ENCODE peak calls at places on chromosomes 2 and 18, in four cellular contexts. A, Y, Q and C are unnamed samples.

GRCh38 chr2:239165206-239165831 is 235.5 kb downstream of the HDAC4 start:
- DNase-seq in A (no peak), Y (no peak), Q (no peak), C (peak; percentile 1)

GRCh38 chr2:174918886-174919526 is 86.2 kb downstream of the CHN1 start:
- DNase-seq in Y (no peak), Q (no peak), A (no peak), C (no peak)

GRCh38 chr2:120598416-120598815 is 137.3 kb upstream of the GLI2 start:
- DNase-seq in Q (no peak), Y (no peak), A (no peak), C (no peak)

GRCh38 chr18:32469691-32470131 is 971 bp downstream of the GAREM1 start:
- DNase-seq in Y (no peak), A (no peak), Q (no peak), C (no peak)

GRCh38 chr2:25388491-25388890 is 46.8 kb upstream of the DNMT3A start:
- DNase-seq in Y (no peak), Q (no peak), A (no peak), C (no peak)

GRCh38 chr2:120324926-120325325 is 21.0 kb upstream of the INHBB start:
- DNase-seq in Q (no peak), A (no peak), Y (no peak), C (no peak)

GRCh38 chr18:3836937-3837336 is 387.0 kb downstream of the TGIF1 start:
- DNase-seq in Y (no peak), Q (no peak), A (no peak), C (no peak)

GRCh38 chr2:224278531-224278930 is 123.4 kb downstream of the FAM124B start:
- DNase-seq in Q (no peak), Y (no peak), A (no peak), C (no peak)

GRCh38 chr2:130759906-130760753 is 4.8 kb downstream of the AMER3 start:
- DNase-seq in Q (no peak), Y (no peak), A (no peak), C (no peak)

GRCh38 chr2:47002480-47003381 is 87.1 kb upstream of the MCFD2 start:
- DNase-seq in Q (no peak), A (no peak), Y (no peak), C (no peak)

GRCh38 chr2:86216577-86217555 is 17.6 kb downstream of the MRPL35 start:
- DNase-seq in Y (peak; percentile 44), A (no peak), Q (no peak), C (no peak)

GRCh38 chr2:225737556-225737955 is 338.0 kb downstream of the NYAP2 start:
- DNase-seq in A (no peak), Q (no peak), Y (no peak), C (no peak)

GRCh38 chr2:195498176-195498575 is 158.8 kb upstream of the SLC39A10 start:
- DNase-seq in Q (no peak), A (peak; percentile 50), Y (no peak), C (peak; percentile 50)

GRCh38 chr2:174778479-174778962 is 14.2 kb upstream of the CHRNA1 start:
- DNase-seq in Y (no peak), A (peak; percentile 55), Q (peak; percentile 50), C (no peak)

GRCh38 chr2:227759411-227760113 is 13.9 kb downstream of the SCYGR8 start:
- DNase-seq in A (peak; percentile 90), Y (no peak), Q (no peak), C (no peak)

GRCh38 chr2:158912122-158912521 is 56.3 kb upstream of the TANC1 start:
- DNase-seq in Q (no peak), A (no peak), Y (no peak), C (no peak)

GRCh38 chr2:190023860-190024259 is 38.7 kb downstream of the MSTN start:
- DNase-seq in A (peak; percentile 57), Q (no peak), Y (peak; percentile 6), C (no peak)

GRCh38 chr2:149767516-149767974 is 180.0 kb upstream of the MMADHC start:
- DNase-seq in A (no peak), Q (no peak), Y (no peak), C (no peak)

GRCh38 chr18:48918660-48919415 is 31.9 kb downstream of the SMAD7 start:
- DNase-seq in Q (no peak), A (no peak), Y (no peak), C (peak; percentile 1)

GRCh38 chr2:70596739-70597138 is 43.1 kb upstream of the TGFA start:
- DNase-seq in Q (no peak), Y (no peak), A (no peak), C (no peak)

GRCh38 chr2:63849381-63850203 is 7.9 kb downstream of the UGP2 start:
- DNase-seq in Y (no peak), A (no peak), Q (no peak), C (peak; percentile 49)

GRCh38 chr2:25494626-25495025 is 152.9 kb upstream of the DNMT3A start:
- DNase-seq in Q (no peak), Y (no peak), A (no peak), C (no peak)

GRCh38 chr2:191304939-191305875 is 60.0 kb downstream of the MYO1B start:
- DNase-seq in Y (no peak), Q (no peak), A (no peak), C (no peak)

GRCh38 chr18:80046961-80047541 is 12.8 kb downstream of the RBFA start:
- DNase-seq in Q (no peak), Y (no peak), A (no peak), C (no peak)

GRCh38 chr2:239884875-239885274 is 140.3 kb downstream of the NDUFA10 start:
- DNase-seq in Q (no peak), Y (no peak), A (no peak), C (no peak)

GRCh38 chr18:48817021-48817461 is 133.7 kb downstream of the SMAD7 start:
- DNase-seq in Q (no peak), A (no peak), Y (no peak), C (peak; percentile 12)

GRCh38 chr18:75127143-75128021 is 81.6 kb downstream of the PTGR3 start:
- DNase-seq in A (peak; percentile 66), Q (no peak), Y (no peak), C (no peak)

GRCh38 chr2:96203130-96204028 is 5.2 kb downstream of the STARD7 start:
- DNase-seq in Q (no peak), A (no peak), Y (no peak), C (no peak)

GRCh38 chr2:229641676-229642075 is 72.7 kb downstream of the DNER start:
- DNase-seq in Y (no peak), A (no peak), Q (no peak), C (no peak)

GRCh38 chr18:75730249-75730648 is 302.7 kb upstream of the SMIM21 start:
- DNase-seq in Q (no peak), Y (no peak), A (no peak), C (no peak)

GRCh38 chr2:190627881-190628412 is 20.9 kb upstream of the NAB1 start:
- DNase-seq in Y (no peak), Q (no peak), A (no peak), C (peak; percentile 35)

GRCh38 chr2:239839306-239839705 is 185.8 kb downstream of the NDUFA10 start:
- DNase-seq in Y (no peak), A (no peak), Q (no peak), C (no peak)

GRCh38 chr18:46607926-46608325 is 49.1 kb downstream of the LOXHD1 start:
- DNase-seq in Q (no peak), A (no peak), Y (no peak), C (no peak)

GRCh38 chr2:85259101-85259590 is 68.6 kb downstream of the TGOLN2 start:
- DNase-seq in Q (no peak), A (no peak), Y (no peak), C (no peak)

GRCh38 chr18:25814841-25815458 is 275.5 kb downstream of the SS18 start:
- DNase-seq in Y (no peak), Q (peak; percentile 32), A (no peak), C (no peak)

GRCh38 chr18:10290244-10291240 is 163.9 kb upstream of the APCDD1 start:
- DNase-seq in Q (no peak), A (no peak), Y (no peak), C (no peak)

GRCh38 chr2:194252127-194252526 is 1404.9 kb upstream of the SLC39A10 start:
- DNase-seq in A (no peak), Y (no peak), Q (no peak), C (no peak)

GRCh38 chr2:16033032-16033293 is 92.6 kb downstream of the MYCN start:
- DNase-seq in A (no peak), Q (no peak), Y (no peak), C (no peak)
- TF ChIP-seq CBFB in A (no peak), Q (no peak), Y (no peak), C (no peak)

GRCh38 chr18:58313491-58314032 is 269.5 kb downstream of the NEDD4L start:
- DNase-seq in Y (no peak), Q (no peak), A (peak; percentile 9), C (no peak)
- TF ChIP-seq ATF2 in Y (no peak), Q (no peak), A (no peak), C (no peak)

GRCh38 chr18:23857756-23858155 is 156.8 kb upstream of the TTC39C start:
- DNase-seq in Q (no peak), A (peak; percentile 67), Y (no peak), C (no peak)
- TF ChIP-seq CBFB in Q (no peak), A (no peak), Y (no peak), C (no peak)

DNA sequence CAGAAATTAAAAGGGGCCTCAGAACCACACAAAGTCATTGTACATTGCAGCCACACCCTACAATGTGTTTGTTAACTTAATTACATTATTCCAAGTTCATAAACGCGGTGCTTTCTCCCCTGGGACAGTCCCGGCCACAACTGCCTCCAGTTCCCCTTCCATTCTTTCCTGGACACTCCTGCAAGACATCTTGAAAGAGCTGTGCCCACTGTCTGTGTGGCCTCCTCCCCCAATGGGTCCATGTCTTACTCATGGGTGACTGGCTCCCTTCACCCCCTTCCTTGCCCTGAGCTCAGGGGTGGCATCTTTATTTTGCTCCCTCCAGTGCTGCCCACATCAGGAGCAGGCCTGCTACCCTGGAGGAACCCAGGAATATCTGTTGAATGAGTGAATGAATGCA is 287.7 kb downstream of the MYT1L start:
- DNase-seq in Q (no peak), A (no peak), Y (no peak), C (no peak)
- TF ChIP-seq ATF2 in Q (no peak), A (no peak), Y (no peak), C (no peak)

GRCh38 chr2:232791518-232791917 is 15.2 kb upstream of the KCNJ13 start:
- DNase-seq in A (no peak), Y (no peak), Q (no peak), C (no peak)

GRCh38 chr2:232795920-232796319 is 19.6 kb upstream of the KCNJ13 start:
- DNase-seq in Q (no peak), A (no peak), Y (no peak), C (no peak)

GRCh38 chr2:232798156-232798555 is 21.8 kb upstream of the KCNJ13 start:
- DNase-seq in A (no peak), Y (no peak), Q (no peak), C (no peak)

GRCh38 chr2:232793271-232793670 is 16.9 kb upstream of the KCNJ13 start:
- DNase-seq in A (no peak), Y (no peak), Q (no peak), C (no peak)

GRCh38 chr2:232794981-232795380 is 18.6 kb upstream of the KCNJ13 start:
- DNase-seq in Q (no peak), Y (no peak), A (no peak), C (no peak)
- TF ChIP-seq CBFB in Q (no peak), Y (no peak), A (no peak), C (no peak)

DNA sequence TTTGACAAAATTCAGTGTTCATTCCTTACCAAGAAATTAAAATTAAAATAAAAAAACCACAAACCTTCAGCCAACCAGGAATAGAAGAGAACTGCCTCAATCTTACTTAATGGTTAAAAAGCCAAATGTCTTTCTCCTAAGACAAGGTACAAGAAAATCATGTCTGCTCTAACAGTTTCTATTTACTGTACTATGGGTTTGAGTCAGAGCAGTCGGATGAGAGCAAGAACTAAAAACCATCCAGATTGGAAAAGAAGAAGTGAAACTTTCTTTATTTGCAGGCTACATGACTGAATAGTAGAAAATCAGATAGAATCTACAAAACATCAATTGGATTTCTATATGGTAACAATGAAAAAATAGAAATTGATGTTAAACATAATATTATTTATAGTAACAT is 555.5 kb upstream of the TNP1 start:
- DNase-seq in Q (peak; percentile 31), A (no peak), Y (no peak), C (no peak)
- TF ChIP-seq ATF2 in Q (peak; percentile 74), A (no peak), Y (no peak), C (no peak)